ENCODE peak calls at places on chromosomes 5 and 9, in seven cellular contexts. One of them, this sample, is unnamed.

GRCh38 chr5:112546946-112547647 is 128.0 kb upstream of the EPB41L4A start:
- DNase-seq in neural progenitor cell: no peak
- DNase-seq in HCT116: no peak
- DNase-seq in endodermal cell: no peak
- DNase-seq in H1: no peak
- DNase-seq in neuronal stem cell: no peak
- DNase-seq in fibroblast of lung: no peak
- DNase-seq in this sample: no peak

GRCh38 chr5:74946471-74946870 is 80.3 kb upstream of the FAM169A start:
- DNase-seq in fibroblast of lung: no peak
- DNase-seq in HCT116: no peak
- DNase-seq in H1: no peak
- DNase-seq in neural progenitor cell: no peak
- DNase-seq in endodermal cell: no peak
- DNase-seq in neuronal stem cell: no peak
- DNase-seq in this sample: no peak

GRCh38 chr9:91253488-91253887 is 108.2 kb downstream of the AUH start:
- DNase-seq in fibroblast of lung: no peak
- DNase-seq in neuronal stem cell: no peak
- DNase-seq in HCT116: peak; percentile 6
- DNase-seq in neural progenitor cell: no peak
- DNase-seq in H1: no peak
- DNase-seq in endodermal cell: no peak
- DNase-seq in this sample: no peak

GRCh38 chr9:135213566-135213965 is 126.1 kb downstream of the OLFM1 start:
- DNase-seq in neural progenitor cell: no peak
- DNase-seq in H1: no peak
- DNase-seq in HCT116: no peak
- DNase-seq in neuronal stem cell: no peak
- DNase-seq in fibroblast of lung: no peak
- DNase-seq in endodermal cell: no peak
- DNase-seq in this sample: peak; percentile 34

GRCh38 chr5:73591698-73592501 is 26.4 kb downstream of the UTP15 start:
- DNase-seq in fibroblast of lung: peak; percentile 45
- DNase-seq in H1: no peak
- DNase-seq in neural progenitor cell: no peak
- DNase-seq in HCT116: no peak
- DNase-seq in endodermal cell: no peak
- DNase-seq in neuronal stem cell: no peak
- DNase-seq in this sample: no peak

GRCh38 chr9:16282216-16282615 is 588.3 kb downstream of the BNC2 start:
- DNase-seq in neuronal stem cell: no peak
- DNase-seq in HCT116: no peak
- DNase-seq in fibroblast of lung: peak; percentile 41
- DNase-seq in H1: no peak
- DNase-seq in endodermal cell: no peak
- DNase-seq in neural progenitor cell: no peak
- DNase-seq in this sample: no peak

GRCh38 chr5:174073088-174073487 is 27.6 kb downstream of the NSG2 start:
- DNase-seq in fibroblast of lung: peak; percentile 29
- DNase-seq in neural progenitor cell: no peak
- DNase-seq in endodermal cell: no peak
- DNase-seq in H1: no peak
- DNase-seq in HCT116: no peak
- DNase-seq in neuronal stem cell: no peak
- DNase-seq in this sample: no peak

GRCh38 chr5:42596817-42597216 is 159.8 kb upstream of the CCDC152 start:
- DNase-seq in endodermal cell: no peak
- DNase-seq in neural progenitor cell: no peak
- DNase-seq in fibroblast of lung: no peak
- DNase-seq in HCT116: no peak
- DNase-seq in neuronal stem cell: no peak
- DNase-seq in H1: no peak
- DNase-seq in this sample: no peak

GRCh38 chr9:114484854-114485443 is 20.3 kb downstream of the WHRN start:
- DNase-seq in HCT116: peak; percentile 73
- DNase-seq in fibroblast of lung: peak; percentile 81
- DNase-seq in endodermal cell: no peak
- DNase-seq in H1: no peak
- DNase-seq in neural progenitor cell: no peak
- DNase-seq in neuronal stem cell: no peak
- DNase-seq in this sample: no peak

GRCh38 chr9:9920425-9920824 is 692.4 kb downstream of the PTPRD start:
- DNase-seq in neural progenitor cell: peak; percentile 53
- DNase-seq in fibroblast of lung: no peak
- DNase-seq in HCT116: no peak
- DNase-seq in endodermal cell: no peak
- DNase-seq in H1: no peak
- DNase-seq in neuronal stem cell: no peak
- DNase-seq in this sample: no peak

GRCh38 chr9:19154135-19154612 is 26.9 kb upstream of the PLIN2 start:
- DNase-seq in neuronal stem cell: no peak
- DNase-seq in H1: no peak
- DNase-seq in fibroblast of lung: peak; percentile 88
- DNase-seq in endodermal cell: no peak
- DNase-seq in neural progenitor cell: no peak
- DNase-seq in HCT116: no peak
- DNase-seq in this sample: no peak

GRCh38 chr9:126413470-126414051 is 86.9 kb downstream of the MVB12B start:
- DNase-seq in H1: no peak
- DNase-seq in neuronal stem cell: no peak
- DNase-seq in HCT116: no peak
- DNase-seq in neural progenitor cell: no peak
- DNase-seq in fibroblast of lung: no peak
- DNase-seq in endodermal cell: no peak
- DNase-seq in this sample: no peak

GRCh38 chr5:93058309-93058708 is 522.7 kb downstream of the NR2F1-AS1 start:
- DNase-seq in endodermal cell: no peak
- DNase-seq in neuronal stem cell: no peak
- DNase-seq in neural progenitor cell: no peak
- DNase-seq in HCT116: no peak
- DNase-seq in fibroblast of lung: peak; percentile 74
- DNase-seq in H1: no peak
- DNase-seq in this sample: no peak

GRCh38 chr5:145166173-145166572 is 669.0 kb downstream of the PRELID2 start:
- DNase-seq in H1: no peak
- DNase-seq in neuronal stem cell: no peak
- DNase-seq in fibroblast of lung: no peak
- DNase-seq in neural progenitor cell: no peak
- DNase-seq in HCT116: no peak
- DNase-seq in endodermal cell: no peak
- DNase-seq in this sample: no peak

GRCh38 chr5:71960196-71960595 is 147.1 kb upstream of the MAP1B start:
- DNase-seq in neural progenitor cell: no peak
- DNase-seq in endodermal cell: no peak
- DNase-seq in neuronal stem cell: no peak
- DNase-seq in H1: no peak
- DNase-seq in HCT116: no peak
- DNase-seq in fibroblast of lung: no peak
- DNase-seq in this sample: no peak

GRCh38 chr5:158484246-158484645 is 615.5 kb downstream of the EBF1 start:
- DNase-seq in fibroblast of lung: no peak
- DNase-seq in HCT116: no peak
- DNase-seq in neuronal stem cell: no peak
- DNase-seq in H1: no peak
- DNase-seq in neural progenitor cell: no peak
- DNase-seq in endodermal cell: no peak
- DNase-seq in this sample: no peak

GRCh38 chr9:4137234-4137633 is 162.6 kb downstream of the GLIS3 start:
- DNase-seq in neuronal stem cell: no peak
- DNase-seq in HCT116: peak; percentile 85
- DNase-seq in neural progenitor cell: no peak
- DNase-seq in endodermal cell: no peak
- DNase-seq in H1: no peak
- DNase-seq in fibroblast of lung: peak; percentile 99
- DNase-seq in this sample: no peak

GRCh38 chr5:96509721-96510383 is 76.8 kb upstream of the PCSK1 start:
- DNase-seq in HCT116: no peak
- DNase-seq in neural progenitor cell: no peak
- DNase-seq in neuronal stem cell: no peak
- DNase-seq in endodermal cell: no peak
- DNase-seq in fibroblast of lung: peak; percentile 92
- DNase-seq in H1: no peak
- DNase-seq in this sample: no peak

GRCh38 chr9:36074870-36075532 is 38.3 kb downstream of the RECK start:
- DNase-seq in HCT116: no peak
- DNase-seq in fibroblast of lung: peak; percentile 78
- DNase-seq in endodermal cell: no peak
- DNase-seq in H1: no peak
- DNase-seq in neural progenitor cell: no peak
- DNase-seq in neuronal stem cell: no peak
- DNase-seq in this sample: peak; percentile 86

GRCh38 chr5:177382423-177383029 is 1.7 kb upstream of the SLC34A1 start:
- DNase-seq in HCT116: no peak
- DNase-seq in fibroblast of lung: no peak
- DNase-seq in H1: peak; percentile 64
- DNase-seq in endodermal cell: peak; percentile 85
- DNase-seq in neural progenitor cell: peak; percentile 59
- DNase-seq in neuronal stem cell: no peak
- DNase-seq in this sample: no peak

GRCh38 chr9:127283917-127284316 is 19.3 kb downstream of the GARNL3 start:
- DNase-seq in HCT116: no peak
- DNase-seq in fibroblast of lung: peak; percentile 29
- DNase-seq in endodermal cell: peak; percentile 62
- DNase-seq in neural progenitor cell: peak; percentile 21
- DNase-seq in H1: no peak
- DNase-seq in neuronal stem cell: no peak
- DNase-seq in this sample: no peak

GRCh38 chr9:136291306-136292025 is 12.4 kb downstream of the CCDC187 start:
- DNase-seq in HCT116: no peak
- DNase-seq in H1: no peak
- DNase-seq in neuronal stem cell: no peak
- DNase-seq in endodermal cell: no peak
- DNase-seq in fibroblast of lung: no peak
- DNase-seq in neural progenitor cell: no peak
- DNase-seq in this sample: peak; percentile 48

GRCh38 chr9:114757984-114758383 is 47.9 kb downstream of the TNFSF15 start:
- DNase-seq in fibroblast of lung: no peak
- DNase-seq in neuronal stem cell: no peak
- DNase-seq in endodermal cell: no peak
- DNase-seq in HCT116: no peak
- DNase-seq in H1: no peak
- DNase-seq in neural progenitor cell: no peak
- DNase-seq in this sample: no peak

GRCh38 chr5:10525124-10525495 is 38.8 kb upstream of the ANKRD33B start:
- DNase-seq in neuronal stem cell: no peak
- DNase-seq in HCT116: no peak
- DNase-seq in H1: no peak
- DNase-seq in endodermal cell: no peak
- DNase-seq in fibroblast of lung: no peak
- DNase-seq in neural progenitor cell: no peak
- DNase-seq in this sample: no peak

GRCh38 chr5:10522224-10522611 is 41.7 kb upstream of the ANKRD33B start:
- DNase-seq in neuronal stem cell: no peak
- DNase-seq in H1: no peak
- DNase-seq in HCT116: no peak
- DNase-seq in neural progenitor cell: no peak
- DNase-seq in endodermal cell: no peak
- DNase-seq in fibroblast of lung: no peak
- DNase-seq in this sample: no peak

GRCh38 chr5:10521466-10522223 is 42.2 kb upstream of the ANKRD33B start:
- DNase-seq in neural progenitor cell: no peak
- DNase-seq in H1: peak; percentile 67
- DNase-seq in HCT116: peak; percentile 27
- DNase-seq in endodermal cell: peak; percentile 84
- DNase-seq in neuronal stem cell: no peak
- DNase-seq in fibroblast of lung: no peak
- DNase-seq in this sample: peak; percentile 15

GRCh38 chr5:10527281-10527950 is 36.5 kb upstream of the ANKRD33B start:
- DNase-seq in fibroblast of lung: peak; percentile 84
- DNase-seq in HCT116: no peak
- DNase-seq in endodermal cell: no peak
- DNase-seq in neuronal stem cell: no peak
- DNase-seq in neural progenitor cell: no peak
- DNase-seq in H1: no peak
- DNase-seq in this sample: no peak

GRCh38 chr5:10524376-10525123 is 39.3 kb upstream of the ANKRD33B start:
- DNase-seq in H1: no peak
- DNase-seq in neural progenitor cell: no peak
- DNase-seq in endodermal cell: no peak
- DNase-seq in neuronal stem cell: no peak
- DNase-seq in fibroblast of lung: peak; percentile 98
- DNase-seq in HCT116: no peak
- DNase-seq in this sample: no peak
- H3K9ac ChIP-seq in H1: no peak overlapping the region
- H3K9ac ChIP-seq in neural progenitor cell: no peak overlapping the region
- H3K9ac ChIP-seq in endodermal cell: no peak overlapping the region
- H3K9ac ChIP-seq in neuronal stem cell: no peak overlapping the region
- H3K9ac ChIP-seq in fibroblast of lung: no peak overlapping the region
- H3K9ac ChIP-seq in HCT116: no peak overlapping the region
- H3K9ac ChIP-seq in this sample: no peak overlapping the region

GRCh38 chr5:58453326-58453725 is 6.6 kb downstream of the PLK2 start:
- DNase-seq in endodermal cell: no peak
- DNase-seq in neural progenitor cell: no peak
- DNase-seq in neuronal stem cell: no peak
- DNase-seq in fibroblast of lung: no peak
- DNase-seq in H1: no peak
- DNase-seq in HCT116: no peak
- DNase-seq in this sample: no peak
- H3K4me3 ChIP-seq in endodermal cell: no peak overlapping the region
- H3K4me3 ChIP-seq in neural progenitor cell: no peak overlapping the region
- H3K4me3 ChIP-seq in neuronal stem cell: no peak overlapping the region
- H3K4me3 ChIP-seq in fibroblast of lung: no peak overlapping the region
- H3K4me3 ChIP-seq in H1: no peak overlapping the region
- H3K4me3 ChIP-seq in HCT116: no peak overlapping the region
- H3K4me3 ChIP-seq in this sample: no peak overlapping the region

GRCh38 chr5:143596500-143596820 is 193.0 kb upstream of the NR3C1 start:
- DNase-seq in endodermal cell: no peak
- DNase-seq in neuronal stem cell: no peak
- DNase-seq in neural progenitor cell: no peak
- DNase-seq in fibroblast of lung: no peak
- DNase-seq in HCT116: no peak
- DNase-seq in H1: no peak
- DNase-seq in this sample: no peak
- H3K9ac ChIP-seq in endodermal cell: no peak overlapping the region
- H3K9ac ChIP-seq in neuronal stem cell: no peak overlapping the region
- H3K9ac ChIP-seq in neural progenitor cell: no peak overlapping the region
- H3K9ac ChIP-seq in fibroblast of lung: no peak overlapping the region
- H3K9ac ChIP-seq in HCT116: peak overlapping the region; percentile 37
- H3K9ac ChIP-seq in H1: no peak overlapping the region
- H3K9ac ChIP-seq in this sample: no peak overlapping the region

GRCh38 chr5:94433393-94434149 is 184.8 kb downstream of the KIAA0825 start:
- DNase-seq in neural progenitor cell: no peak
- DNase-seq in H1: no peak
- DNase-seq in fibroblast of lung: peak; percentile 42
- DNase-seq in neuronal stem cell: no peak
- DNase-seq in HCT116: peak; percentile 73
- DNase-seq in endodermal cell: no peak
- DNase-seq in this sample: no peak
- H3K4me3 ChIP-seq in neural progenitor cell: no peak overlapping the region
- H3K4me3 ChIP-seq in H1: no peak overlapping the region
- H3K4me3 ChIP-seq in fibroblast of lung: no peak overlapping the region
- H3K4me3 ChIP-seq in neuronal stem cell: no peak overlapping the region
- H3K4me3 ChIP-seq in HCT116: no peak overlapping the region
- H3K4me3 ChIP-seq in endodermal cell: no peak overlapping the region
- H3K4me3 ChIP-seq in this sample: no peak overlapping the region

This sample was measured in kidney.